ENCODE peak calls at places on chromosome 11, in ten cellular contexts. T is cardiac fibroblast; U is NCI-H748 treated with DMSO at 0.1 percent for 48 hours; F is dermis microvascular lymphatic vessel endothelial cell; Z is GM19239; N is smooth muscle cell of the brain vasculature; W is Caki2; M is CD8-positive, alpha-beta memory T cell; Y is adrenal gland; R is stimulated activated naive CD4-positive, alpha-beta T cell. S is an unnamed sample.

GRCh38 chr11:119375629-119376196 is 5.8 kb downstream of the USP2 start:
- DNase-seq in F (no peak), W (no peak), R (no peak), Z (no peak), Y (peak; percentile 86), T (peak; percentile 83), N (no peak), M (no peak), U (no peak), S (no peak)

GRCh38 chr11:68677432-68677831 is 6.9 kb upstream of the GAL start:
- DNase-seq in R (no peak), Y (peak; percentile 79), U (no peak), T (peak; percentile 71), Z (no peak), F (peak; percentile 49), N (peak; percentile 29), W (peak; percentile 86), M (no peak), S (no peak)

GRCh38 chr11:9765320-9766101 is 101.6 kb downstream of the SWAP70 start:
- DNase-seq in F (peak; percentile 87), M (no peak), T (peak; percentile 98), R (no peak), N (peak; percentile 96), W (no peak), Y (no peak), U (no peak), Z (no peak), S (no peak)

GRCh38 chr11:19633276-19633675 is 79.4 kb upstream of the NAV2 start:
- DNase-seq in U (no peak), W (no peak), M (no peak), T (peak; percentile 71), F (no peak), N (no peak), Z (no peak), Y (no peak), R (no peak), S (no peak)

GRCh38 chr11:13120691-13121090 is 111.6 kb downstream of the RASSF10 start:
- DNase-seq in W (no peak), F (no peak), N (no peak), M (no peak), U (no peak), R (no peak), Z (no peak), Y (no peak), T (peak; percentile 27), S (no peak)

GRCh38 chr11:109130910-109131309 is 291.1 kb upstream of the C11orf87 start:
- DNase-seq in Y (no peak), W (no peak), M (no peak), F (no peak), N (no peak), T (no peak), Z (no peak), R (no peak), U (no peak), S (no peak)

GRCh38 chr11:85694385-85694980 is 8.5 kb upstream of the CCDC89 start:
- DNase-seq in T (peak; percentile 70), Z (no peak), Y (no peak), W (peak; percentile 24), U (no peak), F (peak; percentile 1), R (no peak), N (no peak), M (peak; percentile 28), S (no peak)

GRCh38 chr11:77201370-77201769 is 73.3 kb downstream of the MYO7A start:
- DNase-seq in W (no peak), N (no peak), F (no peak), Y (no peak), T (no peak), Z (no peak), M (no peak), U (no peak), R (no peak), S (no peak)

GRCh38 chr11:82858556-82859091 is 41.6 kb downstream of the PRCP start:
- DNase-seq in N (no peak), W (peak; percentile 61), R (no peak), T (peak; percentile 69), M (no peak), F (no peak), U (no peak), Y (no peak), Z (no peak), S (no peak)

GRCh38 chr11:106063009-106063408 is 14.1 kb downstream of the KBTBD3 start:
- DNase-seq in Z (no peak), U (no peak), F (no peak), M (no peak), W (no peak), T (no peak), N (no peak), Y (no peak), R (no peak), S (peak; percentile 20)

GRCh38 chr11:105611414-105611813 is 1.5 kb downstream of the GRIA4 start:
- DNase-seq in W (peak; percentile 59), M (no peak), U (no peak), Y (no peak), R (no peak), T (no peak), Z (no peak), N (no peak), F (no peak), S (no peak)

GRCh38 chr11:88370782-88371181 is 33.2 kb upstream of the CTSC start:
- DNase-seq in F (no peak), T (no peak), Z (no peak), U (no peak), R (no peak), Y (no peak), W (no peak), M (no peak), N (no peak), S (no peak)

GRCh38 chr11:128767518-128767917 is 73.6 kb downstream of the FLI1 start:
- DNase-seq in T (no peak), Z (no peak), W (no peak), R (no peak), N (no peak), U (no peak), M (no peak), F (no peak), Y (no peak), S (no peak)

GRCh38 chr11:5210376-5210885 is 9.9 kb upstream of the OR51V1 start:
- DNase-seq in T (no peak), N (no peak), Z (no peak), U (no peak), Y (no peak), M (no peak), F (no peak), R (no peak), W (no peak), S (no peak)

GRCh38 chr11:118012083-118012669 is 26.0 kb downstream of the IL10RA start:
- DNase-seq in R (no peak), Z (no peak), N (no peak), F (no peak), M (no peak), W (peak; percentile 2), T (no peak), Y (no peak), U (no peak), S (peak; percentile 39)

GRCh38 chr11:62139526-62140301 is 15.9 kb downstream of the INCENP start:
- DNase-seq in U (no peak), M (no peak), R (no peak), F (no peak), W (no peak), Y (no peak), Z (no peak), N (no peak), T (no peak), S (no peak)

GRCh38 chr11:66639066-66639813 is 737 bp downstream of the RBM4 start:
- DNase-seq in F (peak; percentile 40), T (peak; percentile 60), Z (no peak), W (peak; percentile 47), Y (no peak), U (no peak), M (peak; percentile 51), N (peak; percentile 7), R (peak; percentile 37), S (peak; percentile 29)

GRCh38 chr11:27423125-27423524 is 49.5 kb downstream of the LGR4 start:
- DNase-seq in T (peak; percentile 97), M (no peak), F (no peak), U (peak; percentile 39), N (no peak), W (no peak), Z (no peak), Y (no peak), R (no peak), S (no peak)

GRCh38 chr11:12264361-12264760 is 113.0 kb upstream of the PARVA start:
- DNase-seq in R (no peak), T (no peak), F (no peak), N (no peak), Z (no peak), Y (no peak), M (no peak), W (no peak), U (no peak), S (no peak)

GRCh38 chr11:74543991-74544390 is 48.4 kb upstream of the POLD3 start:
- DNase-seq in Z (no peak), F (no peak), U (no peak), W (peak; percentile 10), T (no peak), M (no peak), R (no peak), N (no peak), Y (no peak), S (no peak)

GRCh38 chr11:74717211-74717997 is 13.8 kb downstream of the CHRDL2 start:
- DNase-seq in F (no peak), N (no peak), W (no peak), R (no peak), M (no peak), Z (no peak), U (no peak), T (peak; percentile 26), Y (no peak), S (no peak)

GRCh38 chr11:944711-945470 is 19.2 kb downstream of the AP2A2 start:
- DNase-seq in R (no peak), F (no peak), N (no peak), U (no peak), W (no peak), T (peak; percentile 45), M (no peak), Z (no peak), Y (no peak), S (no peak)

GRCh38 chr11:36034572-36035331 is 90.9 kb downstream of the LDLRAD3 start:
- DNase-seq in N (no peak), M (no peak), F (no peak), U (no peak), Y (no peak), T (peak; percentile 71), R (no peak), Z (no peak), W (peak; percentile 17), S (no peak)

GRCh38 chr11:118625976-118626375 is 18.6 kb downstream of the PHLDB1 start:
- DNase-seq in N (no peak), M (no peak), F (no peak), Y (no peak), U (no peak), W (no peak), T (no peak), R (no peak), Z (no peak), S (no peak)

GRCh38 chr11:134951305-134951700 is 539.3 kb upstream of the B3GAT1 start:
- DNase-seq in W (peak; percentile 4), M (no peak), Y (no peak), F (no peak), N (no peak), R (no peak), T (peak; percentile 68), U (no peak), Z (no peak), S (no peak)

GRCh38 chr11:62147545-62147944 is 23.7 kb downstream of the INCENP start:
- DNase-seq in W (no peak), T (no peak), U (no peak), M (no peak), N (no peak), R (no peak), F (no peak), Y (peak; percentile 7), Z (no peak), S (no peak)

GRCh38 chr11:33564856-33565453 is 135.7 kb downstream of the C11orf91 start:
- DNase-seq in Y (peak; percentile 48), Z (no peak), R (no peak), M (no peak), T (no peak), F (no peak), N (no peak), W (no peak), U (no peak), S (no peak)

GRCh38 chr11:490930-491260 is 16.1 kb downstream of the RNH1 start:
- DNase-seq in Z (no peak), Y (no peak), F (no peak), M (no peak), R (no peak), W (no peak), N (no peak), T (no peak), U (no peak), S (no peak)